ENCODE peak calls at places on chromosome 3, in nine cellular contexts. One of them, this sample, is unnamed.

GRCh38 chr3:113677745-113678144 is 18.7 kb downstream of the USF3 start:
- DNase-seq in stimulated activated CD8-positive, alpha-beta memory T cell treated with anti-CD3 and anti-CD28 coated beads, Interleukin-15, amount 100 ng/mL, for 24 hours: no peak
- DNase-seq in stimulated activated effector memory CD8-positive, alpha-beta T cell treated with anti-CD3 and anti-CD28 coated beads, Interleukin-12 subunit alpha, Interleukin-12 subunit beta, amount 100 ng/mL, for 72 hours: no peak
- DNase-seq in neural crest cell: no peak
- DNase-seq in A549: no peak
- DNase-seq in cardiac fibroblast: no peak
- DNase-seq in AML-193: no peak
- DNase-seq in NCI-H1417: no peak
- DNase-seq in RPMI7951: no peak
- DNase-seq in this sample: no peak

GRCh38 chr3:151278223-151278622 is at the start of gene P2RY14:
- DNase-seq in stimulated activated CD8-positive, alpha-beta memory T cell treated with anti-CD3 and anti-CD28 coated beads, Interleukin-15, amount 100 ng/mL, for 24 hours: no peak
- DNase-seq in stimulated activated effector memory CD8-positive, alpha-beta T cell treated with anti-CD3 and anti-CD28 coated beads, Interleukin-12 subunit alpha, Interleukin-12 subunit beta, amount 100 ng/mL, for 72 hours: no peak
- DNase-seq in neural crest cell: no peak
- DNase-seq in A549: no peak
- DNase-seq in cardiac fibroblast: no peak
- DNase-seq in AML-193: peak
- DNase-seq in NCI-H1417: no peak
- DNase-seq in RPMI7951: no peak
- DNase-seq in this sample: no peak

GRCh38 chr3:10548997-10549396 is 43.6 kb upstream of the ATP2B2 start:
- DNase-seq in stimulated activated CD8-positive, alpha-beta memory T cell treated with anti-CD3 and anti-CD28 coated beads, Interleukin-15, amount 100 ng/mL, for 24 hours: no peak
- DNase-seq in stimulated activated effector memory CD8-positive, alpha-beta T cell treated with anti-CD3 and anti-CD28 coated beads, Interleukin-12 subunit alpha, Interleukin-12 subunit beta, amount 100 ng/mL, for 72 hours: no peak
- DNase-seq in neural crest cell: no peak
- DNase-seq in A549: no peak
- DNase-seq in cardiac fibroblast: no peak
- DNase-seq in AML-193: no peak
- DNase-seq in NCI-H1417: no peak
- DNase-seq in RPMI7951: peak
- DNase-seq in this sample: no peak

GRCh38 chr3:194129581-194130133 is 6.3 kb upstream of the HES1 start:
- DNase-seq in stimulated activated CD8-positive, alpha-beta memory T cell treated with anti-CD3 and anti-CD28 coated beads, Interleukin-15, amount 100 ng/mL, for 24 hours: no peak
- DNase-seq in stimulated activated effector memory CD8-positive, alpha-beta T cell treated with anti-CD3 and anti-CD28 coated beads, Interleukin-12 subunit alpha, Interleukin-12 subunit beta, amount 100 ng/mL, for 72 hours: no peak
- DNase-seq in neural crest cell: no peak
- DNase-seq in A549: no peak
- DNase-seq in cardiac fibroblast: no peak
- DNase-seq in AML-193: no peak
- DNase-seq in NCI-H1417: no peak
- DNase-seq in RPMI7951: no peak
- DNase-seq in this sample: no peak

GRCh38 chr3:155391104-155391503 is 97.6 kb upstream of the STRIT1 start:
- DNase-seq in stimulated activated CD8-positive, alpha-beta memory T cell treated with anti-CD3 and anti-CD28 coated beads, Interleukin-15, amount 100 ng/mL, for 24 hours: no peak
- DNase-seq in stimulated activated effector memory CD8-positive, alpha-beta T cell treated with anti-CD3 and anti-CD28 coated beads, Interleukin-12 subunit alpha, Interleukin-12 subunit beta, amount 100 ng/mL, for 72 hours: no peak
- DNase-seq in neural crest cell: no peak
- DNase-seq in A549: no peak
- DNase-seq in cardiac fibroblast: peak
- DNase-seq in AML-193: no peak
- DNase-seq in NCI-H1417: no peak
- DNase-seq in RPMI7951: peak
- DNase-seq in this sample: no peak

GRCh38 chr3:196936288-196936687 is 6.0 kb downstream of the NCBP2 start:
- DNase-seq in stimulated activated CD8-positive, alpha-beta memory T cell treated with anti-CD3 and anti-CD28 coated beads, Interleukin-15, amount 100 ng/mL, for 24 hours: no peak
- DNase-seq in stimulated activated effector memory CD8-positive, alpha-beta T cell treated with anti-CD3 and anti-CD28 coated beads, Interleukin-12 subunit alpha, Interleukin-12 subunit beta, amount 100 ng/mL, for 72 hours: no peak
- DNase-seq in neural crest cell: no peak
- DNase-seq in A549: no peak
- DNase-seq in cardiac fibroblast: no peak
- DNase-seq in AML-193: no peak
- DNase-seq in NCI-H1417: no peak
- DNase-seq in RPMI7951: no peak
- DNase-seq in this sample: no peak

GRCh38 chr3:115576325-115576724 is 47.0 kb upstream of the GAP43 start:
- DNase-seq in stimulated activated CD8-positive, alpha-beta memory T cell treated with anti-CD3 and anti-CD28 coated beads, Interleukin-15, amount 100 ng/mL, for 24 hours: no peak
- DNase-seq in stimulated activated effector memory CD8-positive, alpha-beta T cell treated with anti-CD3 and anti-CD28 coated beads, Interleukin-12 subunit alpha, Interleukin-12 subunit beta, amount 100 ng/mL, for 72 hours: no peak
- DNase-seq in neural crest cell: no peak
- DNase-seq in A549: no peak
- DNase-seq in cardiac fibroblast: no peak
- DNase-seq in AML-193: no peak
- DNase-seq in NCI-H1417: no peak
- DNase-seq in RPMI7951: no peak
- DNase-seq in this sample: no peak

GRCh38 chr3:42264399-42265058 is 1.5 kb downstream of the CCK start:
- DNase-seq in stimulated activated CD8-positive, alpha-beta memory T cell treated with anti-CD3 and anti-CD28 coated beads, Interleukin-15, amount 100 ng/mL, for 24 hours: no peak
- DNase-seq in stimulated activated effector memory CD8-positive, alpha-beta T cell treated with anti-CD3 and anti-CD28 coated beads, Interleukin-12 subunit alpha, Interleukin-12 subunit beta, amount 100 ng/mL, for 72 hours: no peak
- DNase-seq in neural crest cell: no peak
- DNase-seq in A549: peak
- DNase-seq in cardiac fibroblast: peak
- DNase-seq in AML-193: no peak
- DNase-seq in NCI-H1417: peak
- DNase-seq in RPMI7951: peak
- DNase-seq in this sample: no peak

GRCh38 chr3:146241523-146242240 is 9.2 kb downstream of the PLSCR4 start:
- DNase-seq in stimulated activated CD8-positive, alpha-beta memory T cell treated with anti-CD3 and anti-CD28 coated beads, Interleukin-15, amount 100 ng/mL, for 24 hours: no peak
- DNase-seq in stimulated activated effector memory CD8-positive, alpha-beta T cell treated with anti-CD3 and anti-CD28 coated beads, Interleukin-12 subunit alpha, Interleukin-12 subunit beta, amount 100 ng/mL, for 72 hours: no peak
- DNase-seq in neural crest cell: no peak
- DNase-seq in A549: no peak
- DNase-seq in cardiac fibroblast: peak
- DNase-seq in AML-193: no peak
- DNase-seq in NCI-H1417: no peak
- DNase-seq in RPMI7951: no peak
- DNase-seq in this sample: no peak

GRCh38 chr3:48039487-48040190 is 23.4 kb upstream of the MAP4 start:
- DNase-seq in stimulated activated CD8-positive, alpha-beta memory T cell treated with anti-CD3 and anti-CD28 coated beads, Interleukin-15, amount 100 ng/mL, for 24 hours: no peak
- DNase-seq in stimulated activated effector memory CD8-positive, alpha-beta T cell treated with anti-CD3 and anti-CD28 coated beads, Interleukin-12 subunit alpha, Interleukin-12 subunit beta, amount 100 ng/mL, for 72 hours: no peak
- DNase-seq in neural crest cell: no peak
- DNase-seq in A549: peak
- DNase-seq in cardiac fibroblast: peak
- DNase-seq in AML-193: peak
- DNase-seq in NCI-H1417: no peak
- DNase-seq in RPMI7951: peak
- DNase-seq in this sample: no peak

GRCh38 chr3:46667061-46667621 is 26.3 kb downstream of the ALS2CL start:
- DNase-seq in stimulated activated CD8-positive, alpha-beta memory T cell treated with anti-CD3 and anti-CD28 coated beads, Interleukin-15, amount 100 ng/mL, for 24 hours: no peak
- DNase-seq in stimulated activated effector memory CD8-positive, alpha-beta T cell treated with anti-CD3 and anti-CD28 coated beads, Interleukin-12 subunit alpha, Interleukin-12 subunit beta, amount 100 ng/mL, for 72 hours: no peak
- DNase-seq in neural crest cell: no peak
- DNase-seq in A549: no peak
- DNase-seq in cardiac fibroblast: no peak
- DNase-seq in AML-193: no peak
- DNase-seq in NCI-H1417: no peak
- DNase-seq in RPMI7951: no peak
- DNase-seq in this sample: no peak

GRCh38 chr3:51384145-51384729 is 854 bp upstream of the MANF start:
- DNase-seq in stimulated activated CD8-positive, alpha-beta memory T cell treated with anti-CD3 and anti-CD28 coated beads, Interleukin-15, amount 100 ng/mL, for 24 hours: no peak
- DNase-seq in stimulated activated effector memory CD8-positive, alpha-beta T cell treated with anti-CD3 and anti-CD28 coated beads, Interleukin-12 subunit alpha, Interleukin-12 subunit beta, amount 100 ng/mL, for 72 hours: no peak
- DNase-seq in neural crest cell: no peak
- DNase-seq in A549: no peak
- DNase-seq in cardiac fibroblast: no peak
- DNase-seq in AML-193: peak
- DNase-seq in NCI-H1417: peak
- DNase-seq in RPMI7951: peak
- DNase-seq in this sample: peak

GRCh38 chr3:9439331-9439730 is 41.9 kb downstream of the SETD5 start:
- DNase-seq in stimulated activated CD8-positive, alpha-beta memory T cell treated with anti-CD3 and anti-CD28 coated beads, Interleukin-15, amount 100 ng/mL, for 24 hours: no peak
- DNase-seq in stimulated activated effector memory CD8-positive, alpha-beta T cell treated with anti-CD3 and anti-CD28 coated beads, Interleukin-12 subunit alpha, Interleukin-12 subunit beta, amount 100 ng/mL, for 72 hours: no peak
- DNase-seq in neural crest cell: no peak
- DNase-seq in A549: no peak
- DNase-seq in cardiac fibroblast: peak
- DNase-seq in AML-193: no peak
- DNase-seq in NCI-H1417: peak
- DNase-seq in RPMI7951: no peak
- DNase-seq in this sample: no peak

GRCh38 chr3:13073042-13073906 is at the start of gene IQSEC1:
- DNase-seq in stimulated activated CD8-positive, alpha-beta memory T cell treated with anti-CD3 and anti-CD28 coated beads, Interleukin-15, amount 100 ng/mL, for 24 hours: peak
- DNase-seq in stimulated activated effector memory CD8-positive, alpha-beta T cell treated with anti-CD3 and anti-CD28 coated beads, Interleukin-12 subunit alpha, Interleukin-12 subunit beta, amount 100 ng/mL, for 72 hours: peak
- DNase-seq in neural crest cell: peak
- DNase-seq in A549: no peak
- DNase-seq in cardiac fibroblast: peak
- DNase-seq in AML-193: no peak
- DNase-seq in NCI-H1417: peak
- DNase-seq in RPMI7951: no peak
- DNase-seq in this sample: peak

GRCh38 chr3:25454411-25454927 is 26.4 kb downstream of the RARB start:
- DNase-seq in stimulated activated CD8-positive, alpha-beta memory T cell treated with anti-CD3 and anti-CD28 coated beads, Interleukin-15, amount 100 ng/mL, for 24 hours: no peak
- DNase-seq in stimulated activated effector memory CD8-positive, alpha-beta T cell treated with anti-CD3 and anti-CD28 coated beads, Interleukin-12 subunit alpha, Interleukin-12 subunit beta, amount 100 ng/mL, for 72 hours: no peak
- DNase-seq in neural crest cell: no peak
- DNase-seq in A549: no peak
- DNase-seq in cardiac fibroblast: peak
- DNase-seq in AML-193: no peak
- DNase-seq in NCI-H1417: no peak
- DNase-seq in RPMI7951: no peak
- DNase-seq in this sample: no peak

GRCh38 chr3:149955449-149955848 is 15.2 kb downstream of the PFN2 start:
- DNase-seq in stimulated activated CD8-positive, alpha-beta memory T cell treated with anti-CD3 and anti-CD28 coated beads, Interleukin-15, amount 100 ng/mL, for 24 hours: no peak
- DNase-seq in stimulated activated effector memory CD8-positive, alpha-beta T cell treated with anti-CD3 and anti-CD28 coated beads, Interleukin-12 subunit alpha, Interleukin-12 subunit beta, amount 100 ng/mL, for 72 hours: no peak
- DNase-seq in neural crest cell: no peak
- DNase-seq in A549: no peak
- DNase-seq in cardiac fibroblast: no peak
- DNase-seq in AML-193: no peak
- DNase-seq in NCI-H1417: no peak
- DNase-seq in RPMI7951: no peak
- DNase-seq in this sample: no peak

GRCh38 chr3:126512026-126512425 is 5.5 kb downstream of the UROC1 start:
- DNase-seq in stimulated activated CD8-positive, alpha-beta memory T cell treated with anti-CD3 and anti-CD28 coated beads, Interleukin-15, amount 100 ng/mL, for 24 hours: no peak
- DNase-seq in stimulated activated effector memory CD8-positive, alpha-beta T cell treated with anti-CD3 and anti-CD28 coated beads, Interleukin-12 subunit alpha, Interleukin-12 subunit beta, amount 100 ng/mL, for 72 hours: no peak
- DNase-seq in neural crest cell: no peak
- DNase-seq in A549: no peak
- DNase-seq in cardiac fibroblast: no peak
- DNase-seq in AML-193: no peak
- DNase-seq in NCI-H1417: no peak
- DNase-seq in RPMI7951: no peak
- DNase-seq in this sample: no peak

This sample was measured in natural killer cell treated with Interleukin-12 subunit alpha and Interleukin-12 subunit beta and Interleukin-15 and Interleukin-18, amount 100 ng/mL, for 72 hours.